ENCODE peak calls at places on chromosomes 2 and 18, in six cellular contexts. M, X, W, A, P and E are unnamed samples.

GRCh38 chr2:159968282-159968900 is 94.0 kb downstream of the PLA2R1 start:
- DNase-seq in M (no peak), X (peak), W (peak), A (no peak), P (peak), E (peak)

GRCh38 chr2:27133195-27133875 is 1.1 kb downstream of the PREB start:
- DNase-seq in M (peak), X (no peak), W (no peak), A (no peak), P (no peak), E (no peak)

GRCh38 chr2:49113046-49113445 is 41.3 kb downstream of the FSHR start:
- DNase-seq in M (peak), X (no peak), W (no peak), A (no peak), P (no peak), E (no peak)

GRCh38 chr2:88082781-88083180 is 15.2 kb downstream of the SMYD1 start:
- DNase-seq in M (no peak), X (no peak), W (no peak), A (no peak), P (no peak), E (no peak)

GRCh38 chr2:36451512-36451911 is 95.9 kb downstream of the CRIM1 start:
- DNase-seq in M (no peak), X (no peak), W (no peak), A (no peak), P (no peak), E (no peak)

GRCh38 chr2:215874418-215874817 is 138.9 kb downstream of the MREG start:
- DNase-seq in M (no peak), X (no peak), W (no peak), A (no peak), P (no peak), E (no peak)

GRCh38 chr2:197233473-197233872 is 77.1 kb downstream of the ANKRD44 start:
- DNase-seq in M (no peak), X (no peak), W (no peak), A (no peak), P (no peak), E (no peak)

GRCh38 chr2:196453613-196454047 is 185.9 kb upstream of the CCDC150 start:
- DNase-seq in M (no peak), X (peak), W (peak), A (peak), P (peak), E (peak)

GRCh38 chr2:99403524-99403923 is 66.3 kb downstream of the EIF5B start:
- DNase-seq in M (no peak), X (no peak), W (no peak), A (no peak), P (no peak), E (no peak)

GRCh38 chr2:72996152-72996502 is 75.4 kb downstream of the SFXN5 start:
- DNase-seq in M (no peak), X (no peak), W (no peak), A (no peak), P (no peak), E (no peak)

GRCh38 chr2:174753038-174753633 is 11.1 kb downstream of the CHRNA1 start:
- DNase-seq in M (no peak), X (no peak), W (no peak), A (no peak), P (no peak), E (no peak)

GRCh38 chr2:62055724-62056336 is 140.1 kb upstream of the B3GNT2 start:
- DNase-seq in M (no peak), X (no peak), W (no peak), A (no peak), P (no peak), E (no peak)

GRCh38 chr18:31261792-31262582 is 56.0 kb upstream of the DSG1 start:
- DNase-seq in M (no peak), X (peak), W (no peak), A (no peak), P (no peak), E (no peak)

GRCh38 chr18:32048507-32049091 is 30.0 kb downstream of the RNF125 start:
- DNase-seq in M (no peak), X (no peak), W (no peak), A (no peak), P (no peak), E (peak)

GRCh38 chr18:27861539-27861938 is 315.4 kb downstream of the CDH2 start:
- DNase-seq in M (no peak), X (no peak), W (peak), A (no peak), P (no peak), E (no peak)

GRCh38 chr18:57923606-57924005 is 120.4 kb upstream of the NEDD4L start:
- DNase-seq in M (no peak), X (no peak), W (no peak), A (no peak), P (no peak), E (no peak)